ENCODE peak calls at places on chromosome 2, in four cellular contexts. C is K562, A is HepG2, M is SK-N-SH. X is an unnamed sample.

GRCh38 chr2:10814571-10815331 is 2.2 kb upstream of the PDIA6 start:
- DNase-seq in M (peak; percentile 73), C (no peak), A (peak; percentile 23), X (no peak)

GRCh38 chr2:210318891-210319290 is 3.9 kb upstream of the MYL1 start:
- DNase-seq in M (no peak), A (no peak), C (no peak), X (no peak)

GRCh38 chr2:119645173-119645846 is 33.7 kb upstream of the TMEM177 start:
- DNase-seq in M (peak; percentile 37), A (no peak), C (no peak), X (no peak)

GRCh38 chr2:17800219-17800618 is 16.0 kb upstream of the MSGN1 start:
- DNase-seq in M (no peak), A (peak; percentile 76), C (no peak), X (no peak)

GRCh38 chr2:170467568-170468422 is 247.3 kb upstream of the SP5 start:
- DNase-seq in A (no peak), M (no peak), C (no peak), X (no peak)

GRCh38 chr2:213046431-213046830 is 105.0 kb downstream of the IKZF2 start:
- DNase-seq in M (no peak), A (no peak), C (no peak), X (no peak)

GRCh38 chr2:132923787-132924186 is 253.8 kb upstream of the LYPD1 start:
- DNase-seq in M (peak; percentile 52), C (no peak), A (no peak), X (no peak)

GRCh38 chr2:164952057-164952702 is 3.1 kb downstream of the SLC38A11 start:
- DNase-seq in C (no peak), A (no peak), M (no peak), X (no peak)

GRCh38 chr2:136183095-136183494 is 65.1 kb upstream of the CXCR4 start:
- DNase-seq in M (no peak), C (no peak), A (no peak), X (no peak)

GRCh38 chr2:159677654-159678053 is 34.7 kb upstream of the MARCHF7 start:
- DNase-seq in A (peak; percentile 10), C (no peak), M (peak; percentile 23), X (no peak)

GRCh38 chr2:239108459-239108858 is 260.6 kb downstream of the TWIST2 start:
- DNase-seq in C (no peak), A (no peak), M (no peak), X (no peak)

GRCh38 chr2:36605273-36605672 is 7.3 kb upstream of the FEZ2 start:
- DNase-seq in M (no peak), A (no peak), C (no peak), X (no peak)

GRCh38 chr2:96148410-96149217 is 3.4 kb upstream of the DUSP2 start:
- DNase-seq in M (peak; percentile 90), C (peak; percentile 52), A (no peak), X (peak; percentile 75)

GRCh38 chr2:207371877-207372276 is 157.9 kb upstream of the CREB1 start:
- DNase-seq in C (no peak), A (no peak), M (no peak), X (no peak)

GRCh38 chr2:222866358-222866960 is 5.6 kb downstream of the ACSL3 start:
- DNase-seq in C (no peak), A (peak; percentile 55), M (no peak), X (peak; percentile 15)

GRCh38 chr2:220198911-220199310 is 571.5 kb downstream of the SLC4A3 start:
- DNase-seq in A (no peak), C (no peak), M (no peak), X (no peak)

GRCh38 chr2:25274868-25275574 is 66.7 kb downstream of the DNMT3A start:
- DNase-seq in A (no peak), C (no peak), M (no peak), X (no peak)

GRCh38 chr2:202950592-202950991 is 38.5 kb downstream of the CARF start:
- DNase-seq in C (peak; percentile 33), A (no peak), M (no peak), X (no peak)

GRCh38 chr2:240620149-240620731 is 5.0 kb upstream of the GPR35 start:
- DNase-seq in A (no peak), C (no peak), M (no peak), X (peak; percentile 7)

GRCh38 chr2:156625360-156625995 is 189.3 kb downstream of the GPD2 start:
- DNase-seq in A (no peak), C (no peak), M (no peak), X (no peak)
- TF ChIP-seq FOXJ3 in A (no peak), C (no peak), M (no peak), X (no peak)

GRCh38 chr2:15272961-15273360 is 288.2 kb downstream of the NBAS start:
- DNase-seq in C (no peak), A (no peak), M (no peak), X (no peak)

GRCh38 chr2:15269043-15269442 is 292.1 kb downstream of the NBAS start:
- DNase-seq in C (no peak), M (no peak), A (no peak), X (no peak)

GRCh38 chr2:15275341-15275740 is 285.8 kb downstream of the NBAS start:
- DNase-seq in M (no peak), C (no peak), A (peak; percentile 12), X (no peak)

GRCh38 chr2:15271941-15272340 is 289.2 kb downstream of the NBAS start:
- DNase-seq in A (peak; percentile 11), M (no peak), C (no peak), X (no peak)

GRCh38 chr2:15273452-15273851 is 287.7 kb downstream of the NBAS start:
- DNase-seq in M (no peak), A (no peak), C (no peak), X (no peak)
- TF ChIP-seq FOXJ3 in M (no peak), A (no peak), C (no peak), X (no peak)

GRCh38 chr2:120822908-120823307 is 87.2 kb downstream of the GLI2 start:
- DNase-seq in C (no peak), M (no peak), A (no peak), X (no peak)

GRCh38 chr2:120821446-120822160 is 85.9 kb downstream of the GLI2 start:
- DNase-seq in C (no peak), M (no peak), A (no peak), X (no peak)

GRCh38 chr2:120819720-120820210 is 84.1 kb downstream of the GLI2 start:
- DNase-seq in M (no peak), A (no peak), C (no peak), X (no peak)

GRCh38 chr2:120820263-120820884 is 84.7 kb downstream of the GLI2 start:
- DNase-seq in M (peak; percentile 81), A (no peak), C (no peak), X (no peak)

DNA sequence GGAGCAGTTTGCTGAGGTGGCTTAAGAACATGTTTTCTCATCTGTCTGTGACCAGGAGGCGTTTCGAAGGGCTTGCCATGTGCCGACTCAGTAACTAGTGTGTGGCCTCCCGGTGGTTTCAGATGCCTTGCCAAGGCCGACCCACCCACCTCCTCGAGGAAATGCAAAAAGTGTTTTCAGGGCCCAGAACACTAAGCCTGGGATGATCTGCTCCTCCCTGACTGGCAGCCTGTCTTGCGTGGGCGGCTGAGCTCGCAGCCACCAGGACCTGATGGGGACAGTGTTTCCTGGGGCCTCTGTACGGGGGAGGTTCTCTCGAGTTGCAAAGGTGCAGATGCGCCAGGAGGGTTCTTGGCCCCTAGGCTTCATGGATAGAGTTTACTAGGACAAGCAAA is 85.2 kb downstream of the GLI2 start:
- DNase-seq in A (no peak), C (peak; percentile 39), M (no peak), X (no peak)
- TF ChIP-seq FOXJ3 in A (no peak), C (no peak), M (no peak), X (no peak)

GRCh38 chr2:12057436-12058166 is 311.2 kb downstream of the LPIN1 start:
- DNase-seq in M (no peak), C (no peak), A (no peak), X (no peak)
- TF ChIP-seq FOXJ3 in M (no peak), C (no peak), A (no peak), X (no peak)